ENCODE peak calls at places on chromosomes 5 and 9, in seven cellular contexts. One of them, this sample, is unnamed.

GRCh38 chr9:121568101-121568460 is 68.4 kb upstream of the GGTA1 start:
- DNase-seq in naive thymus-derived CD4-positive, alpha-beta T cell: no peak
- DNase-seq in aorta: no peak
- DNase-seq in GM23248: no peak
- DNase-seq in prostate gland: no peak
- DNase-seq in BE2C: no peak
- DNase-seq in CD8-positive, alpha-beta memory T cell: no peak
- DNase-seq in this sample: no peak

GRCh38 chr9:132546148-132547051 is 36.0 kb upstream of the BARHL1 start:
- DNase-seq in BE2C: peak; percentile 96
- DNase-seq in aorta: peak; percentile 63
- DNase-seq in GM23248: peak; percentile 31
- DNase-seq in prostate gland: no peak
- DNase-seq in CD8-positive, alpha-beta memory T cell: no peak
- DNase-seq in naive thymus-derived CD4-positive, alpha-beta T cell: no peak
- DNase-seq in this sample: no peak

GRCh38 chr9:112028242-112029221 is 131.9 kb downstream of the UGCG start:
- DNase-seq in aorta: no peak
- DNase-seq in GM23248: no peak
- DNase-seq in prostate gland: no peak
- DNase-seq in naive thymus-derived CD4-positive, alpha-beta T cell: no peak
- DNase-seq in CD8-positive, alpha-beta memory T cell: no peak
- DNase-seq in BE2C: no peak
- DNase-seq in this sample: no peak

GRCh38 chr9:33187519-33188218 is 20.5 kb upstream of the B4GALT1 start:
- DNase-seq in prostate gland: peak; percentile 49
- DNase-seq in CD8-positive, alpha-beta memory T cell: no peak
- DNase-seq in BE2C: no peak
- DNase-seq in naive thymus-derived CD4-positive, alpha-beta T cell: no peak
- DNase-seq in GM23248: peak; percentile 88
- DNase-seq in aorta: no peak
- DNase-seq in this sample: no peak

GRCh38 chr9:33147770-33148169 is 19.4 kb downstream of the B4GALT1 start:
- DNase-seq in CD8-positive, alpha-beta memory T cell: no peak
- DNase-seq in prostate gland: no peak
- DNase-seq in aorta: no peak
- DNase-seq in naive thymus-derived CD4-positive, alpha-beta T cell: no peak
- DNase-seq in BE2C: no peak
- DNase-seq in GM23248: no peak
- DNase-seq in this sample: no peak

GRCh38 chr9:133393399-133393798 is 17.2 kb downstream of the STKLD1 start:
- DNase-seq in BE2C: no peak
- DNase-seq in naive thymus-derived CD4-positive, alpha-beta T cell: no peak
- DNase-seq in prostate gland: no peak
- DNase-seq in CD8-positive, alpha-beta memory T cell: no peak
- DNase-seq in aorta: no peak
- DNase-seq in GM23248: no peak
- DNase-seq in this sample: no peak

GRCh38 chr5:90050135-90050534 is 359.4 kb downstream of the CETN3 start:
- DNase-seq in CD8-positive, alpha-beta memory T cell: no peak
- DNase-seq in BE2C: no peak
- DNase-seq in aorta: no peak
- DNase-seq in naive thymus-derived CD4-positive, alpha-beta T cell: no peak
- DNase-seq in prostate gland: no peak
- DNase-seq in GM23248: no peak
- DNase-seq in this sample: no peak

GRCh38 chr9:127283917-127284316 is 19.3 kb downstream of the GARNL3 start:
- DNase-seq in naive thymus-derived CD4-positive, alpha-beta T cell: no peak
- DNase-seq in aorta: no peak
- DNase-seq in GM23248: peak; percentile 62
- DNase-seq in CD8-positive, alpha-beta memory T cell: no peak
- DNase-seq in BE2C: no peak
- DNase-seq in prostate gland: no peak
- DNase-seq in this sample: no peak

GRCh38 chr9:86741311-86742215 is 205.7 kb downstream of the GAS1 start:
- DNase-seq in aorta: no peak
- DNase-seq in naive thymus-derived CD4-positive, alpha-beta T cell: no peak
- DNase-seq in GM23248: peak; percentile 81
- DNase-seq in BE2C: no peak
- DNase-seq in prostate gland: no peak
- DNase-seq in CD8-positive, alpha-beta memory T cell: no peak
- DNase-seq in this sample: no peak

GRCh38 chr5:93006915-93007314 is 574.1 kb downstream of the NR2F1-AS1 start:
- DNase-seq in prostate gland: no peak
- DNase-seq in aorta: no peak
- DNase-seq in BE2C: no peak
- DNase-seq in CD8-positive, alpha-beta memory T cell: no peak
- DNase-seq in naive thymus-derived CD4-positive, alpha-beta T cell: no peak
- DNase-seq in GM23248: peak; percentile 17
- DNase-seq in this sample: no peak

GRCh38 chr5:35050541-35051126 is 2.9 kb upstream of the AGXT2 start:
- DNase-seq in prostate gland: no peak
- DNase-seq in naive thymus-derived CD4-positive, alpha-beta T cell: no peak
- DNase-seq in aorta: no peak
- DNase-seq in GM23248: no peak
- DNase-seq in BE2C: no peak
- DNase-seq in CD8-positive, alpha-beta memory T cell: no peak
- DNase-seq in this sample: no peak

GRCh38 chr5:133789428-133789827 is 177.1 kb upstream of the FSTL4 start:
- DNase-seq in prostate gland: no peak
- DNase-seq in BE2C: no peak
- DNase-seq in aorta: no peak
- DNase-seq in CD8-positive, alpha-beta memory T cell: no peak
- DNase-seq in GM23248: no peak
- DNase-seq in naive thymus-derived CD4-positive, alpha-beta T cell: no peak
- DNase-seq in this sample: no peak

GRCh38 chr9:105157178-105157583 is 87.3 kb upstream of the SLC44A1 start:
- DNase-seq in BE2C: peak; percentile 62
- DNase-seq in prostate gland: peak; percentile 26
- DNase-seq in naive thymus-derived CD4-positive, alpha-beta T cell: peak; percentile 18
- DNase-seq in aorta: no peak
- DNase-seq in GM23248: peak; percentile 84
- DNase-seq in CD8-positive, alpha-beta memory T cell: no peak
- DNase-seq in this sample: peak; percentile 6

GRCh38 chr5:141402553-141403328 is at the start of gene PCDHGA9:
- DNase-seq in naive thymus-derived CD4-positive, alpha-beta T cell: no peak
- DNase-seq in GM23248: peak; percentile 73
- DNase-seq in BE2C: no peak
- DNase-seq in CD8-positive, alpha-beta memory T cell: no peak
- DNase-seq in aorta: peak; percentile 68
- DNase-seq in prostate gland: no peak
- DNase-seq in this sample: no peak

GRCh38 chr5:141398608-141399007 is 861 bp downstream of the PCDHGB5 start:
- DNase-seq in prostate gland: no peak
- DNase-seq in BE2C: no peak
- DNase-seq in CD8-positive, alpha-beta memory T cell: no peak
- DNase-seq in naive thymus-derived CD4-positive, alpha-beta T cell: no peak
- DNase-seq in aorta: no peak
- DNase-seq in GM23248: no peak
- DNase-seq in this sample: no peak

GRCh38 chr5:141399555-141400258 is 2.0 kb downstream of the PCDHGB5 start:
- DNase-seq in naive thymus-derived CD4-positive, alpha-beta T cell: no peak
- DNase-seq in CD8-positive, alpha-beta memory T cell: no peak
- DNase-seq in GM23248: no peak
- DNase-seq in aorta: peak; percentile 70
- DNase-seq in prostate gland: no peak
- DNase-seq in BE2C: no peak
- DNase-seq in this sample: no peak

GRCh38 chr5:141403387-141403786 is 809 bp downstream of the PCDHGA9 start:
- DNase-seq in prostate gland: no peak
- DNase-seq in naive thymus-derived CD4-positive, alpha-beta T cell: no peak
- DNase-seq in BE2C: no peak
- DNase-seq in CD8-positive, alpha-beta memory T cell: no peak
- DNase-seq in aorta: no peak
- DNase-seq in GM23248: no peak
- DNase-seq in this sample: no peak
- H3K9me3 ChIP-seq in prostate gland: peaks cover 10% of the 10 kb centered on the region
- H3K9me3 ChIP-seq in naive thymus-derived CD4-positive, alpha-beta T cell: peaks cover 39% of the 10 kb centered on the region
- H3K9me3 ChIP-seq in BE2C: no peaks in the 10 kb centered on the region
- H3K9me3 ChIP-seq in CD8-positive, alpha-beta memory T cell: no peaks in the 10 kb centered on the region
- H3K9me3 ChIP-seq in aorta: peaks cover 39% of the 10 kb centered on the region
- H3K9me3 ChIP-seq in GM23248: no peaks in the 10 kb centered on the region
- H3K9me3 ChIP-seq in this sample: peaks cover 4% of the 10 kb centered on the region

DNA sequence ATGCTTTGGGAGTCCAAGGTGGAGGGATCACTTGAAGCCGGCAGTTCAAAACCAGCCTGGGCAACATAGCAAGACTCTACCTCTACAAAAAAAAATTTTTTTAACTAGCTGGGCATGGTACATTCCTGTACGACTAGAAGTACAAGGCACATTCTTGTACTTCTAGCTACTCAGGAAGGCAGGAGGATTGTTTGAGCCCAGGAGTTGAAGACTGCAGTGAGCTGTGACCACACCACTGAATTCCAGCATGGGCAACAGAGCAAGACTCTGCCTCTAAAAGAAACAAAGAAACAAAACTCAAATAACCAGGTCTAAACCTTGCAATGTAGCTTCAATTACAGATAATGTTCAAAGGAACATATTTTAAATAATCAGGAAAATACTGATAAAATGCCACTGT is 56.2 kb downstream of the SSBP2 start:
- DNase-seq in GM23248: no peak
- DNase-seq in BE2C: no peak
- DNase-seq in naive thymus-derived CD4-positive, alpha-beta T cell: no peak
- DNase-seq in aorta: no peak
- DNase-seq in CD8-positive, alpha-beta memory T cell: no peak
- DNase-seq in prostate gland: no peak
- DNase-seq in this sample: no peak
- H3K9me3 ChIP-seq in GM23248: no peaks in the 10 kb centered on the region
- H3K9me3 ChIP-seq in BE2C: no peaks in the 10 kb centered on the region
- H3K9me3 ChIP-seq in naive thymus-derived CD4-positive, alpha-beta T cell: no peaks in the 10 kb centered on the region
- H3K9me3 ChIP-seq in aorta: no peaks in the 10 kb centered on the region
- H3K9me3 ChIP-seq in CD8-positive, alpha-beta memory T cell: no peaks in the 10 kb centered on the region
- H3K9me3 ChIP-seq in prostate gland: no peaks in the 10 kb centered on the region
- H3K9me3 ChIP-seq in this sample: no peaks in the 10 kb centered on the region

DNA sequence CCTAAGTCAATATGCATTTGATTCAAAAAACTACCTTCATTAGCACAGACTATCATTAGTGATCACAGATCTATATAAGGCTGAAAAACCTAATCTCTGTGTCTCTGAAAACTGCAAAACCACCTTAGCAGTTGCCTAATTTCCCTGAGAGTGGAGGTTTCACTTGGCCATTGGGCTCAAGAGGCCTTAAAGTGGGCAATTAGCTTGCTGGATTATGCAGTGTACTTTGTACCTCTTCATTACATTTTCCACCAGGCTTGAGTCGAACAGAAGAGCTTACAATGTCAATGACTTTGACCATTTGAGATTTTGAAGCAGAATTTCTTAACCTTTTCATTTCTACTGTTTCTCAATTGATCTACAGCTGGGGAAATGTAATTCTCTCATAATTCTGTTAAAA is 194.8 kb downstream of the PDE4D start:
- DNase-seq in CD8-positive, alpha-beta memory T cell: no peak
- DNase-seq in aorta: no peak
- DNase-seq in GM23248: no peak
- DNase-seq in prostate gland: no peak
- DNase-seq in BE2C: no peak
- DNase-seq in naive thymus-derived CD4-positive, alpha-beta T cell: no peak
- DNase-seq in this sample: no peak
- H3K9me3 ChIP-seq in CD8-positive, alpha-beta memory T cell: no peaks in the 10 kb centered on the region
- H3K9me3 ChIP-seq in aorta: no peaks in the 10 kb centered on the region
- H3K9me3 ChIP-seq in GM23248: no peaks in the 10 kb centered on the region
- H3K9me3 ChIP-seq in prostate gland: no peaks in the 10 kb centered on the region
- H3K9me3 ChIP-seq in BE2C: no peaks in the 10 kb centered on the region
- H3K9me3 ChIP-seq in naive thymus-derived CD4-positive, alpha-beta T cell: no peaks in the 10 kb centered on the region
- H3K9me3 ChIP-seq in this sample: no peaks in the 10 kb centered on the region

DNA sequence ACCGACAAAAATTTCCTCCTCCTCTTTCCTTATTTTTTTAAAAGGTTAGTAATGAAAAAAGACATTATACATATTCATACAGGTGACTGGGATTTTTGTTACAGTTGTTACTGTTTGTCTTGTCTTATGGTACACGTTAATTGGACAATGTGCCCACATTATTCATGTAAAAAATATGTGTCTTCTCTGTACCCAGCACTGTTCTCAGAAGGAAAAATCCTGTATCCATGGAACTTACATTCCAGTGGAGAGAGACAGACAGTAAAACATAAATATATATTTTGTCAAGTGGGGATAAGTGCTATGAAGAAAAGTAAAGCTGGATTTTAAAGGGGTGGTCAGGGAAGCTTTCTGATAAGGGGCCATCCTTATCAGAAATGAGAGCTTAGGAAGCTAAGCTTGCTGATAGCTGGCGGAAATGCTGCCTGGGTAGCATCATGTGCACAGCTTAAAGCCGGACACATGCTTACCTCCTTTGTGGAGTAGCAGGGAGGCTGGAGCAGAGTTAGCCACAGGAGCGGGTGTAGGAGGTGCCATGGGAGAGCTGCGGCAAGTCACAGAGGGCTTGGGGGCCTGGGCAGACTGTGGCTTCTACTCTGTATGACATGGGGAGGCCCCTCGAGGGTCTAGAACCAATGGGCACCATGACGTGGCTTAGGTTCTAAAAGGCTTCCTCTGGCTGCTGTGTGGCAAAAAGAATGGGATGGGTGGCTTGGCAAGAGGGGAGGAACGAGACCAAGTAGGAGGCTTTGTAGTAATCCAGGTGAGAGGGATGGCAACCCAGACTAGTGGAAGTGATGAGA is 141.7 kb downstream of the FGF1 start:
- DNase-seq in aorta: no peak
- DNase-seq in prostate gland: no peak
- DNase-seq in GM23248: peak; percentile 24
- DNase-seq in naive thymus-derived CD4-positive, alpha-beta T cell: no peak
- DNase-seq in CD8-positive, alpha-beta memory T cell: no peak
- DNase-seq in BE2C: no peak
- DNase-seq in this sample: no peak
- H3K9me3 ChIP-seq in aorta: no peaks in the 10 kb centered on the region
- H3K9me3 ChIP-seq in prostate gland: no peaks in the 10 kb centered on the region
- H3K9me3 ChIP-seq in GM23248: no peaks in the 10 kb centered on the region
- H3K9me3 ChIP-seq in naive thymus-derived CD4-positive, alpha-beta T cell: no peaks in the 10 kb centered on the region
- H3K9me3 ChIP-seq in CD8-positive, alpha-beta memory T cell: no peaks in the 10 kb centered on the region
- H3K9me3 ChIP-seq in BE2C: no peaks in the 10 kb centered on the region
- H3K9me3 ChIP-seq in this sample: no peaks in the 10 kb centered on the region

GRCh38 chr5:178537467-178538381 is 52.5 kb downstream of the COL23A1 start:
- DNase-seq in aorta: peak; percentile 68
- DNase-seq in naive thymus-derived CD4-positive, alpha-beta T cell: no peak
- DNase-seq in BE2C: no peak
- DNase-seq in prostate gland: no peak
- DNase-seq in CD8-positive, alpha-beta memory T cell: no peak
- DNase-seq in GM23248: no peak
- DNase-seq in this sample: no peak
- H3K9me3 ChIP-seq in aorta: no peaks in the 10 kb centered on the region
- H3K9me3 ChIP-seq in naive thymus-derived CD4-positive, alpha-beta T cell: no peaks in the 10 kb centered on the region
- H3K9me3 ChIP-seq in BE2C: no peaks in the 10 kb centered on the region
- H3K9me3 ChIP-seq in prostate gland: no peaks in the 10 kb centered on the region
- H3K9me3 ChIP-seq in CD8-positive, alpha-beta memory T cell: no peaks in the 10 kb centered on the region
- H3K9me3 ChIP-seq in GM23248: no peaks in the 10 kb centered on the region
- H3K9me3 ChIP-seq in this sample: no peaks in the 10 kb centered on the region